ENCODE peak calls at places on chromosomes 1 and 21, in four cellular contexts. W is GM23338, K is GM23248, Q is mesendoderm. T is an unnamed sample.

GRCh38 chr1:192929606-192930005 is 120.8 kb downstream of the RGS2 start:
- DNase-seq in Q (no peak), W (no peak), K (no peak), T (no peak)

GRCh38 chr1:247746391-247746935 is 1.5 kb downstream of the OR14A2 start:
- DNase-seq in Q (peak; percentile 40), K (no peak), W (no peak), T (peak; percentile 85)

GRCh38 chr1:15974855-15975254 is 1.0 kb downstream of the ZBTB17 start:
- DNase-seq in K (peak; percentile 15), Q (no peak), W (no peak), T (no peak)

GRCh38 chr1:211581521-211581920 is 2.6 kb upstream of the SLC30A1 start:
- DNase-seq in Q (no peak), K (peak; percentile 92), W (no peak), T (no peak)

GRCh38 chr1:6897138-6897537 is 111.9 kb downstream of the CAMTA1 start:
- DNase-seq in W (no peak), Q (no peak), K (no peak), T (no peak)

GRCh38 chr21:17828223-17828622 is 9.1 kb upstream of the C21orf91 start:
- DNase-seq in Q (no peak), W (no peak), K (peak; percentile 61), T (no peak)

GRCh38 chr1:152164542-152165136 is 5.6 kb upstream of the RPTN start:
- DNase-seq in Q (no peak), W (no peak), K (no peak), T (peak; percentile 59)

GRCh38 chr1:93672069-93672468 is 9.6 kb downstream of the BCAR3 start:
- DNase-seq in Q (no peak), K (peak; percentile 47), W (no peak), T (peak; percentile 93)

GRCh38 chr1:243628476-243628907 is 221.6 kb downstream of the AKT3 start:
- DNase-seq in K (peak; percentile 3), W (no peak), Q (no peak), T (no peak)

GRCh38 chr1:54967372-54967771 is 13.1 kb upstream of the TMEM61 start:
- DNase-seq in K (peak; percentile 66), Q (no peak), W (no peak), T (peak; percentile 38)

GRCh38 chr1:9466780-9467755 is 72.2 kb upstream of the SLC25A33 start:
- DNase-seq in W (no peak), Q (no peak), K (peak; percentile 77), T (peak; percentile 69)

GRCh38 chr1:29875557-29876028 is 639.3 kb downstream of the PTPRU start:
- DNase-seq in K (no peak), Q (peak; percentile 68), W (no peak), T (peak; percentile 30)

GRCh38 chr1:226706664-226707063 is 32.4 kb downstream of the ITPKB start:
- DNase-seq in Q (no peak), W (no peak), K (no peak), T (no peak)

GRCh38 chr1:119285482-119285881 is 83.1 kb upstream of the HAO2 start:
- DNase-seq in W (no peak), K (peak; percentile 91), Q (peak; percentile 42), T (peak; percentile 47)

GRCh38 chr1:2952371-2952770 is 68.9 kb upstream of the ACTRT2 start:
- DNase-seq in Q (no peak), K (no peak), W (no peak), T (no peak)

GRCh38 chr1:108742268-108742667 is 4.2 kb upstream of the STXBP3 start:
- DNase-seq in Q (peak; percentile 40), K (no peak), W (peak; percentile 22), T (no peak)

GRCh38 chr1:224851210-224851849 is 78.1 kb upstream of the DNAH14 start:
- DNase-seq in W (peak; percentile 79), K (peak; percentile 82), Q (peak; percentile 77), T (peak; percentile 88)

GRCh38 chr1:199743227-199743626 is 284.3 kb upstream of the NR5A2 start:
- DNase-seq in W (no peak), K (peak; percentile 44), Q (no peak), T (peak; percentile 59)

GRCh38 chr1:33047839-33048305 is 11.2 kb upstream of the AK2 start:
- DNase-seq in Q (no peak), K (peak; percentile 70), W (no peak), T (peak; percentile 58)

GRCh38 chr21:45228171-45228641 is 59.5 kb downstream of the POFUT2 start:
- DNase-seq in Q (peak; percentile 65), K (peak; percentile 98), W (no peak), T (peak; percentile 95)

GRCh38 chr1:176560681-176561080 is 97.7 kb downstream of the PAPPA2 start:
- DNase-seq in K (peak; percentile 89), Q (no peak), W (no peak), T (no peak)

GRCh38 chr1:94335950-94336349 is 82.2 kb upstream of the ABCD3 start:
- DNase-seq in Q (peak; percentile 93), W (peak; percentile 92), K (peak; percentile 94), T (peak; percentile 97)

GRCh38 chr1:37473431-37474050 is 839 bp upstream of the ZC3H12A start:
- DNase-seq in K (peak; percentile 31), W (no peak), Q (peak; percentile 56), T (peak; percentile 31)

GRCh38 chr1:248804771-248805681 is 20.7 kb downstream of the SH3BP5L start:
- DNase-seq in Q (no peak), K (no peak), W (no peak), T (no peak)

GRCh38 chr1:185530215-185530614 is 204.0 kb upstream of the HMCN1 start:
- DNase-seq in K (no peak), Q (no peak), W (no peak), T (no peak)

GRCh38 chr1:36269408-36269838 is 36.7 kb upstream of the SH3D21 start:
- DNase-seq in K (peak; percentile 62), Q (no peak), W (no peak), T (no peak)

GRCh38 chr1:2632561-2633361 is at the start of gene MMEL1:
- DNase-seq in K (no peak), W (peak; percentile 55), Q (no peak), T (no peak)

GRCh38 chr1:95116666-95117206 is 419 bp upstream of the TLCD4 start:
- DNase-seq in Q (peak; percentile 88), K (peak; percentile 59), W (peak; percentile 92), T (peak; percentile 83)

GRCh38 chr1:37033355-37034291 is 692 bp downstream of the GRIK3 start:
- DNase-seq in W (no peak), K (peak; percentile 29), Q (peak; percentile 31), T (no peak)

GRCh38 chr1:14181191-14181793 is 417.2 kb upstream of the KAZN start:
- DNase-seq in W (peak; percentile 10), Q (no peak), K (no peak), T (no peak)
- H3K4me2 ChIP-seq in W (peak overlapping the region; percentile 27), Q (no peak overlapping the region), K (no peak overlapping the region), T (no peak overlapping the region)

GRCh38 chr21:42373908-42374455 is 7.6 kb upstream of the TFF1 start:
- DNase-seq in K (no peak), W (no peak), Q (no peak), T (no peak)

GRCh38 chr21:42374457-42374856 is 8.1 kb upstream of the TFF1 start:
- DNase-seq in K (no peak), W (no peak), Q (no peak), T (no peak)

GRCh38 chr21:42375141-42375905 is 9.0 kb upstream of the TFF1 start:
- DNase-seq in Q (no peak), W (peak; percentile 30), K (no peak), T (no peak)

GRCh38 chr21:42370894-42371654 is 4.7 kb upstream of the TFF1 start:
- DNase-seq in W (no peak), Q (no peak), K (no peak), T (no peak)

GRCh38 chr21:42373181-42373907 is 7.0 kb upstream of the TFF1 start:
- DNase-seq in W (no peak), K (no peak), Q (no peak), T (no peak)
- H3K4me2 ChIP-seq in W (no peak overlapping the region), K (no peak overlapping the region), Q (no peak overlapping the region), T (no peak overlapping the region)

GRCh38 chr21:34857122-34857713 is 188.4 kb downstream of the CLIC6 start:
- DNase-seq in K (no peak), Q (no peak), W (no peak), T (no peak)

GRCh38 chr21:34861302-34861701 is 187.8 kb downstream of the RUNX1 start:
- DNase-seq in K (no peak), Q (no peak), W (no peak), T (no peak)

GRCh38 chr21:34859976-34860653 is 189.0 kb downstream of the RUNX1 start:
- DNase-seq in Q (no peak), K (peak; percentile 52), W (no peak), T (no peak)

GRCh38 chr21:34858559-34858958 is 189.8 kb downstream of the CLIC6 start:
- DNase-seq in K (peak; percentile 53), Q (no peak), W (no peak), T (no peak)

GRCh38 chr21:34857874-34858273 is 189.1 kb downstream of the CLIC6 start:
- DNase-seq in Q (peak; percentile 58), K (peak; percentile 55), W (peak; percentile 45), T (no peak)
- H3K4me2 ChIP-seq in Q (no peak overlapping the region), K (no peak overlapping the region), W (no peak overlapping the region), T (no peak overlapping the region)

GRCh38 chr1:24020470-24020869 is 40.3 kb upstream of the SRSF10 start:
- DNase-seq in K (peak; percentile 29), W (no peak), Q (no peak), T (no peak)

GRCh38 chr1:24018611-24019580 is 38.8 kb upstream of the SRSF10 start:
- DNase-seq in K (peak; percentile 100), Q (peak; percentile 85), W (peak; percentile 74), T (peak; percentile 99)

GRCh38 chr1:24020032-24020431 is 39.9 kb upstream of the SRSF10 start:
- DNase-seq in W (no peak), Q (no peak), K (peak; percentile 68), T (no peak)

GRCh38 chr1:24022611-24023359 is 42.7 kb upstream of the SRSF10 start:
- DNase-seq in Q (peak; percentile 44), K (peak; percentile 92), W (no peak), T (peak; percentile 81)

GRCh38 chr1:24021403-24022266 is 41.5 kb upstream of the SRSF10 start:
- DNase-seq in Q (no peak), K (peak; percentile 39), W (no peak), T (no peak)
- H3K4me2 ChIP-seq in Q (no peak overlapping the region), K (peak overlapping the region; percentile 38), W (no peak overlapping the region), T (no peak overlapping the region)

DNA sequence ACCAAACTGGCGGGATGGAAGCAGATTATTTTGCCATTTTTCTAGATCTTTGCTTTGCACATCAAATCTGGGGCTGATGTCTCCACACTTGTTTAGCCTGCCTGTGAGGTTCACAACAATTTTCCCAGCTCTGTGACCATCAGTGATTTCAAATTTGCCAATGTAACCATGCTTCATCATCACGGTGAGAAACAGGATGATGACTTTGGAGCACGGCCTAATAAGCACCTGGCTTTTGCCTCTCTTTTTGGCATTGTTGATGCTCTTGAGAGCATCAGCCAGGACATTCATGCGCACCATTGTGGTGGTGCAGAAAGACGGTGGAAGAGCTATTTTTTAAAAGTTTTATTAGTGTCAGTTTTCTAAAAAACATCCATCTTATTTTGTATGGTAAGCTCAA is 50.1 kb downstream of the IARS2 start:
- DNase-seq in Q (no peak), W (no peak), K (no peak), T (no peak)
- H3K4me2 ChIP-seq in Q (no peak overlapping the region), W (no peak overlapping the region), K (no peak overlapping the region), T (no peak overlapping the region)

GRCh38 chr1:47128221-47128620 is 9.0 kb upstream of the CYP4A22 start:
- DNase-seq in W (no peak), Q (no peak), K (no peak), T (peak; percentile 53)
- H3K4me2 ChIP-seq in W (no peak overlapping the region), Q (no peak overlapping the region), K (no peak overlapping the region), T (no peak overlapping the region)

T was measured in PC-3.